ENCODE peak calls at places on chromosomes 3 and 15, in four cellular contexts. Z, B, X and S are unnamed samples.

GRCh38 chr3:184345678-184346144 is 8.3 kb downstream of the FAM131A start:
- DNase-seq in Z (peak), B (no peak), X (no peak), S (peak)

GRCh38 chr3:128923607-128924385 is 44.4 kb downstream of the ACAD9 start:
- DNase-seq in Z (no peak), B (no peak), X (no peak), S (no peak)

GRCh38 chr3:163622384-163622783 is 1455.9 kb downstream of the SI start:
- DNase-seq in Z (no peak), B (no peak), X (no peak), S (no peak)

GRCh38 chr15:38050529-38050928 is 116.1 kb downstream of the TMCO5A start:
- DNase-seq in Z (no peak), B (no peak), X (no peak), S (no peak)

GRCh38 chr3:178777718-178778411 is 241.6 kb downstream of the KCNMB2 start:
- DNase-seq in Z (no peak), B (peak), X (no peak), S (no peak)

GRCh38 chr3:124467980-124468902 is 262.0 kb upstream of the UMPS start:
- DNase-seq in Z (peak), B (no peak), X (no peak), S (no peak)

GRCh38 chr15:62449638-62450037 is 284.6 kb upstream of the C2CD4B start:
- DNase-seq in Z (no peak), B (no peak), X (no peak), S (no peak)

GRCh38 chr3:134527037-134527436 is 41.2 kb downstream of the CEP63 start:
- DNase-seq in Z (no peak), B (no peak), X (no peak), S (no peak)

GRCh38 chr3:184377374-184377773 is 633 bp downstream of the THPO start:
- DNase-seq in Z (no peak), B (no peak), X (no peak), S (no peak)

GRCh38 chr3:128390867-128391266 is 75.8 kb downstream of the DNAJB8 start:
- DNase-seq in Z (no peak), B (no peak), X (no peak), S (no peak)

GRCh38 chr3:23264413-23264812 is 61.3 kb downstream of the UBE2E2 start:
- DNase-seq in Z (no peak), B (peak), X (no peak), S (no peak)

GRCh38 chr3:160480931-160481330 is 31.3 kb upstream of the TRIM59 start:
- DNase-seq in Z (no peak), B (no peak), X (no peak), S (no peak)

GRCh38 chr3:37114251-37115145 is 59.9 kb downstream of the LRRFIP2 start:
- DNase-seq in Z (no peak), B (peak), X (no peak), S (no peak)

GRCh38 chr15:32718082-32718821 is 448 bp downstream of the GREM1 start:
- DNase-seq in Z (no peak), B (no peak), X (no peak), S (no peak)

GRCh38 chr15:32716960-32717289 is 879 bp upstream of the GREM1 start:
- DNase-seq in Z (no peak), B (no peak), X (no peak), S (no peak)

GRCh38 chr15:32721594-32721993 is 3.8 kb downstream of the GREM1 start:
- DNase-seq in Z (no peak), B (no peak), X (no peak), S (no peak)

GRCh38 chr15:32717290-32718081 is at the start of gene GREM1:
- DNase-seq in Z (no peak), B (no peak), X (no peak), S (no peak)

GRCh38 chr15:32718822-32719716 is 1.3 kb downstream of the GREM1 start:
- DNase-seq in Z (no peak), B (no peak), X (no peak), S (no peak)
- H3K4me3 ChIP-seq in Z (peak), B (peak), X (no peak), S (no peak)

DNA sequence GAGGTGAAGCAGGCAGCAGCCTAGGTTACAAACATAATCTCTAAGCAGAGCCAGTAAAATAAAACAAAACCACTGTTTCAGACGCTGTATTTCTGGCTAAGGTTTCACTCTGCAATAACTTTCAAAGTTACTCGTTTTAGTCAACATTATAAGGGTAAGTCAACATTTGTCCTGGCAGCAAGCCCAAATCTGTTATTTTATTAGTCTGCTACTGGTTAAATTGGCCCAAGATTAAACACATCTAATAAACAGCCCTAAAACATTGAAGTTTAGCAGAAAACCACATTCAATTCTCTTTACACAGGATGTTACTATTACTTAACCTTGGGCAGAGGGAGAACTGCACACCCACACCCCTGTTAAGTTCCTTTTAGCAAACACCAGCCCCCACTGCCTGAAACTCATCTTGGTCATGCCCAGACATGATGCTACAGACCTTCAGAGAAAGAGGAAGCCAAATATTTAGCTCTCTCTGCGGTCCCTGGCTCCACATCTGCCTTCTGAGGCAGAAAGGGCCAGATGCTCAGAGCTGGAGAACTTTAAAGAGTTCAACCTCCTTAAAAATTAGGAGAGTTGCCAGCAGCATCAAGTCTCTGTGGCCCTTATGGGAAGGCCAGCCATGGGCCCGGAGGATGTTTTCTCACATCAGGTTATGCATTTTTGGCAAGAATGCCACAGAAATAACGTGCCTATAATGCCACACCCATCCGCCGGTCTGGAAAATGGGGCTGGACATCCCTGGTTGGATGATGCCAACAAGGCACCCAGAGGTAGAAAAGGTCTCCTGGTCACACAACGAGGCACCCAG is 17.9 kb downstream of the ARHGEF3 start:
- DNase-seq in Z (peak), B (peak), X (peak), S (peak)
- H3K4me3 ChIP-seq in Z (no peak), B (no peak), X (peak), S (no peak)

DNA sequence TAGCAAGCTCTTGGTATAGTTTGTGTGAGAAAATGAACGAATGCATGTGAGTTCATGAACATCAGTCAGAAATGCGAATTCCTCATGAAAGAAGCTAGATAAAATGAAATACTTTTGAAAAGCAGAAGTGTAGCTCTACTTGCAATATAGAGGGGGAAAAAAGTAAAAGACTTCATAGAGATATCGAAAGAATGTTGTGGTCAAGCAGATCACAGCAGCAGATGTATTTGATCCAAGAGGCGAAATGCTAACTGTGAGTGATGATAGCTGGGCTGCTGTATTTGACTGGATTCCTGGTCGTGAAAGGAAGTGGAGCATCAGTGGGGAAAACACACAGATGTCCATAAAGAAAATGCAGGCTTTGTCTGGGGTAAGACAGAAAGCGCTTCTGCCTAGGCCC is 112.4 kb downstream of the ADAMTSL3 start:
- DNase-seq in Z (no peak), B (no peak), X (no peak), S (no peak)
- H3K4me3 ChIP-seq in Z (no peak), B (no peak), X (no peak), S (no peak)

DNA sequence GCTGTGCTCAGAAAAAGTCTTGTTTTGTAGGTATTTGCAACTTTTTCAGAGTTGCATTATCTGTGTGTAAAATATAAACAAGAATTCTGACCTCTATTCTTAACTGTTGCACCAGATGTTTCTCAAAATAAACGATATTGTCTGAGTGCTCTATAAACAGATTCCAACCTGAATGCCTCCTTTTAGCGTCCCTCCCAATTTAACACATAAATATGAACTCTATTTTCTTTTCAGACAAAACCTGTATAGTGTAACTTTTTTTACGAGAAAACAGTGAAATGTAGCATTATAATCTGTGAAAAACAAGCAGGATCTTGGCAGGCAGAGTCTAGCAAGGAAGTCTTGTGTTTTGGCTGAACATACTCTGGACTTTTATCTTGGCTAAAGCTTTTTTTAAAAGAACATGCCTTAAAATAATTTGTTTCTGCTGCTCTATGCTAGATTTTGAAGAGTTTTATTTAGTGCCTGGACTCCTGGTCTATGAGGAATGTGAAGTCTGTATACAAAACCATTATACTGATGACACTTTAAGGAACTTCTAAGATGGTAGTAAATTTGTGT is 150.5 kb downstream of the ROBO2 start:
- DNase-seq in Z (no peak), B (no peak), X (no peak), S (no peak)
- H3K4me3 ChIP-seq in Z (peak), B (no peak), X (no peak), S (no peak)

DNA sequence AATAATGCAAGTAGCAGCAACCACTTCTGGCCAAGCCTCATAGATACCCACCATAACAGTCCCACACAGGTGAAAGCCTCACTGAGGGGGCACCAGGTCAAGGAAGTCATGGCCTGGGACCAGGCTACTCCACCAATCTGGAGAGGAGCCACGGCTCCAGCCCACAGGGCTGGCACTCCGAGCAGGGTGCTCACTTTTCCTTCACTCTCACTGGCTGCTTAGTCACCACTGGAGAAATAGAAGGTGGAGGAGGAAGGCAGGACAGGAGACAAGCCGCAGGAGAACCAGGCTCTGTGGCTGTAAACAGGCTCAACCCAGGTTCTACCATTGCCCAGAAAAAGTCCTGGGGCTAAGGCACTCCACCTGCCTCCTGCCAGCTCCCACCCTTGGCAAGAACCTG is 1.2 kb downstream of the USP19 start:
- DNase-seq in Z (no peak), B (no peak), X (no peak), S (no peak)
- H3K4me3 ChIP-seq in Z (peak), B (peak), X (peak), S (peak)

DNA sequence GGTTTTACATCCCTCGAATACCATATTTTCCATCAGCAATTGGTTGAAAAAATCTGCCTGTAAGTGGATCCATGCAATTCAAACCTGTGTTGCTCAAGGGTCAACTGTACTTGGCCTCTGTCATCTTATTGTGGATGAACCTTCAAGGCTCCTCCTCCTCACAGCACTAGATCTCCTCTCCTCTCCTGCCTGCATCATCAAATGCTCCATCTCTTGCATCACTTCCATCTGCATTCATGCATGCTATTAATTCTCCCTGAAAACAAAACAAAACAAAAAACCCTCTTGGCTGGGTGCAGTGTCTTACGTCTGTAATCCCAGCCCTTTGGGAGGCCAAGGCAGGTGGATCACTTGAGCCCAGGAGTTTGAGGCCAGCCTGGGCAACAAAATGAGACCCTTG is 10.1 kb downstream of the BCL2L10 start:
- DNase-seq in Z (no peak), B (peak), X (no peak), S (no peak)
- H3K4me3 ChIP-seq in Z (no peak), B (no peak), X (no peak), S (no peak)

GRCh38 chr3:11057655-11058054 is 65.1 kb downstream of the SLC6A1 start:
- DNase-seq in Z (no peak), B (no peak), X (no peak), S (no peak)

GRCh38 chr3:11059799-11060115 is 67.2 kb downstream of the SLC6A1 start:
- DNase-seq in Z (no peak), B (no peak), X (no peak), S (no peak)

GRCh38 chr3:11062704-11063103 is 70.2 kb downstream of the SLC6A1 start:
- DNase-seq in Z (no peak), B (no peak), X (no peak), S (no peak)

GRCh38 chr3:11059090-11059798 is 66.7 kb downstream of the SLC6A1 start:
- DNase-seq in Z (peak), B (no peak), X (no peak), S (no peak)

GRCh38 chr3:11060500-11061251 is 68.1 kb downstream of the SLC6A1 start:
- DNase-seq in Z (peak), B (no peak), X (no peak), S (no peak)
- H3K4me3 ChIP-seq in Z (peak), B (no peak), X (no peak), S (no peak)

DNA sequence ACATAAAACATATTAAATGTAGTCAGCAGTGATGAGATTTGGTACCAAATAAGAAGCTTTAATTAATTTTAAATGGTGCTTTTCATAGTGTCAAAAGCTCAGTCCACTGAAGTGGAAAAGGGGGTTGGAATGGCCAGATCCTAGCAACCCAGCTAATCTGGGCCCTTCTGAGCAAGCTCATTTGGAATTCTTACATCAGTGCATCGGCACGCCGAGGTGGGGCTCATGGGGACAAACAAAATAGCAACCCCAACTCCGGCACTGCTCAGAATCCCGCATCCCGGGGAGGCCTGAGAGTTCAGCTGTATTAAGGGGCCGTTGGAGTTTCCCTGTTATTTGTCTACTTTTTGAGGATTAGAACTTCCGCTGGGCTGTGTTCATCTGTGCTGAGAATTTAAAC is 526.4 kb downstream of the SOX2 start:
- DNase-seq in Z (peak), B (no peak), X (no peak), S (no peak)
- H3K4me3 ChIP-seq in Z (no peak), B (no peak), X (no peak), S (no peak)

DNA sequence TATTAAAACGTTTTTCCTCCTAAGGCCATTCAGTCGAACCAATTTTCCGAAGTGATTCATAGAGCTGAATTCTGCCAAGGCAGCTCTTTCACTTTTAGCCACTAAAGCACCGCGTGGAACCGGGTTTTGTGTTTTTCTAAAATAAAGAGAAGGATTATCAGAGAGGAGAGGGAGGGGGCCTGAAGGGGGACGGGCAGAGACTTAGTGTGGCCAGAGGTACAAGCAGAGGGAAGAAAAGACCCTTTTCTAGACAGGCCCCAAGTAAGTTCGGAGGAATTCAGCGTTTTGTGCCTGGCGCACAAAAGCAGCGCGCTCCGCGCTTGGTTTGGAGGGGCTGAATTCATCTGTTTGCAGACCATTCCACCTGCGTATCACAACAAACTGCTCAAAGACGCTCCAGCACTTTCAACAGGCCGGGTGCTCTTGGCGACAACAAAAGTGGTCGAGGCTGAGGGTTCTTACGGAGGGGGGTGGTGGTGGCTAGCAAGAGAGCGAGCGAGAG is 1.1 kb upstream of the FEZF2 start:
- DNase-seq in Z (no peak), B (no peak), X (no peak), S (no peak)
- H3K4me3 ChIP-seq in Z (peak), B (peak), X (no peak), S (no peak)

GRCh38 chr3:171458857-171459129 is 1.4 kb downstream of the TNIK start:
- DNase-seq in Z (no peak), B (no peak), X (no peak), S (no peak)

GRCh38 chr3:171457263-171458055 is 2.7 kb downstream of the TNIK start:
- DNase-seq in Z (no peak), B (no peak), X (no peak), S (no peak)

GRCh38 chr3:171455603-171456550 is 4.3 kb downstream of the TNIK start:
- DNase-seq in Z (peak), B (no peak), X (no peak), S (no peak)

GRCh38 chr3:171458056-171458856 is 1.9 kb downstream of the TNIK start:
- DNase-seq in Z (no peak), B (no peak), X (no peak), S (no peak)

GRCh38 chr3:171456765-171457164 is 3.4 kb downstream of the TNIK start:
- DNase-seq in Z (no peak), B (no peak), X (no peak), S (no peak)
- H3K4me3 ChIP-seq in Z (no peak), B (no peak), X (peak), S (no peak)